ENCODE peak calls at places on chromosome 13, in four cellular contexts. W, P, A and D are unnamed samples.

GRCh38 chr13:75850915-75851314 is 214.8 kb downstream of the LMO7 start:
- DNase-seq in W (no peak), P (no peak), A (no peak), D (no peak)

GRCh38 chr13:21008026-21008425 is 53.4 kb downstream of the LATS2 start:
- DNase-seq in W (no peak), P (no peak), A (no peak), D (no peak)

GRCh38 chr13:99083976-99084375 is 106.1 kb upstream of the DOCK9 start:
- DNase-seq in W (no peak), P (no peak), A (no peak), D (no peak)

GRCh38 chr13:113403255-113404104 is 39.5 kb upstream of the GRTP1 start:
- DNase-seq in W (no peak), P (peak), A (no peak), D (no peak)

GRCh38 chr13:77034883-77035282 is 7.9 kb upstream of the FBXL3 start:
- DNase-seq in W (no peak), P (no peak), A (peak), D (no peak)

GRCh38 chr13:21823416-21823815 is 152.5 kb downstream of the FGF9 start:
- DNase-seq in W (no peak), P (no peak), A (no peak), D (no peak)

GRCh38 chr13:55073000-55073399 is 2044.4 kb downstream of the OLFM4 start:
- DNase-seq in W (no peak), P (no peak), A (no peak), D (no peak)

GRCh38 chr13:88919970-88920628 is 1248.9 kb downstream of the SLITRK5 start:
- DNase-seq in W (peak), P (no peak), A (no peak), D (peak)

GRCh38 chr13:97492684-97493371 is 58.9 kb downstream of the RAP2A start:
- DNase-seq in W (no peak), P (no peak), A (no peak), D (no peak)

GRCh38 chr13:82447452-82448030 is 1434.7 kb downstream of the SLITRK1 start:
- DNase-seq in W (no peak), P (no peak), A (no peak), D (no peak)

GRCh38 chr13:27170221-27170520 is 1.4 kb downstream of the USP12 start:
- DNase-seq in W (no peak), P (no peak), A (no peak), D (no peak)

GRCh38 chr13:64488731-64489130 is 2741.4 kb downstream of the PCDH9 start:
- DNase-seq in W (no peak), P (no peak), A (peak), D (no peak)

GRCh38 chr13:22265563-22265962 is 594.7 kb downstream of the FGF9 start:
- DNase-seq in W (no peak), P (no peak), A (no peak), D (no peak)

GRCh38 chr13:31556376-31556775 is 182.9 kb upstream of the RXFP2 start:
- DNase-seq in W (no peak), P (no peak), A (peak), D (no peak)

GRCh38 chr13:85654227-85654626 is 145.0 kb downstream of the SLITRK6 start:
- DNase-seq in W (no peak), P (no peak), A (no peak), D (no peak)

GRCh38 chr13:45737571-45738002 is 35.5 kb downstream of the CBY2 start:
- DNase-seq in W (no peak), P (peak), A (no peak), D (no peak)

GRCh38 chr13:66200555-66200954 is 1029.6 kb downstream of the PCDH9 start:
- DNase-seq in W (no peak), P (no peak), A (no peak), D (no peak)

GRCh38 chr13:45086484-45086883 is 33.8 kb upstream of the GTF2F2 start:
- DNase-seq in W (no peak), P (no peak), A (peak), D (no peak)

GRCh38 chr13:106573279-106573831 is 5.4 kb upstream of the ARGLU1 start:
- DNase-seq in W (no peak), P (no peak), A (peak), D (no peak)

GRCh38 chr13:41386206-41386605 is 71.1 kb upstream of the RGCC start:
- DNase-seq in W (no peak), P (no peak), A (no peak), D (no peak)

GRCh38 chr13:44843403-44843802 is 145.9 kb downstream of the NUFIP1 start:
- DNase-seq in W (no peak), P (no peak), A (peak), D (no peak)